ENCODE peak calls at places on chromosomes 6 and 20, in seven cellular contexts. I is stomach, O is breast epithelium, W is astrocyte, K is psoas muscle, X is A549, L is kidney epithelial cell. H is an unnamed sample.
A peak's percentile ranks its signal among the peaks of the same experiment; 100 is the strongest.

GRCh38 chr20:13422637-13423036 is 201.6 kb downstream of the ISM1 start:
- DNase-seq in I (no peak), O (no peak), W (no peak), K (no peak), X (no peak), L (no peak), H (no peak)

GRCh38 chr20:37295595-37295994 is 6.1 kb downstream of the MANBAL start:
- DNase-seq in I (no peak), O (no peak), W (peak; percentile 33), K (no peak), X (peak; percentile 25), L (no peak), H (no peak)

GRCh38 chr6:91149914-91150674 is 563.2 kb upstream of the MAP3K7 start:
- DNase-seq in I (no peak), O (no peak), W (peak; percentile 82), K (no peak), X (no peak), L (no peak), H (peak; percentile 91)

GRCh38 chr6:5695260-5696245 is 311.2 kb downstream of the NRN1 start:
- DNase-seq in I (no peak), O (no peak), W (peak; percentile 91), K (peak; percentile 28), X (no peak), L (peak; percentile 84), H (peak; percentile 78)

GRCh38 chr20:63499333-63499969 is 568 bp upstream of the EEF1A2 start:
- DNase-seq in I (no peak), O (no peak), W (no peak), K (no peak), X (no peak), L (no peak), H (no peak)

GRCh38 chr6:101705866-101706265 is 312.4 kb downstream of the GRIK2 start:
- DNase-seq in I (no peak), O (no peak), W (no peak), K (no peak), X (no peak), L (no peak), H (no peak)

GRCh38 chr6:154356690-154357089 is at the start of gene IPCEF1:
- DNase-seq in I (no peak), O (no peak), W (no peak), K (no peak), X (no peak), L (no peak), H (no peak)

GRCh38 chr6:90197854-90198496 is 98.7 kb downstream of the BACH2 start:
- DNase-seq in I (no peak), O (no peak), W (peak; percentile 94), K (no peak), X (no peak), L (no peak), H (no peak)

GRCh38 chr6:36820700-36821580 is 18.3 kb downstream of the CPNE5 start:
- DNase-seq in I (no peak), O (no peak), W (peak; percentile 51), K (no peak), X (no peak), L (peak; percentile 45), H (peak; percentile 89)

GRCh38 chr20:1898496-1899168 is 3.4 kb downstream of the SIRPA start:
- DNase-seq in I (no peak), O (no peak), W (no peak), K (no peak), X (no peak), L (no peak), H (no peak)
- H3K4me3 ChIP-seq in I (no peak overlapping the region), O (peak overlapping the region; percentile 88), W (no peak overlapping the region), K (no peak overlapping the region), X (no peak overlapping the region), L (no peak overlapping the region), H (no peak overlapping the region)

GRCh38 chr6:53512631-53513030 is 32.3 kb downstream of the GCLC start:
- DNase-seq in I (no peak), O (no peak), W (no peak), K (no peak), X (no peak), L (no peak), H (no peak)

GRCh38 chr6:53513056-53513455 is 31.8 kb downstream of the GCLC start:
- DNase-seq in I (no peak), O (no peak), W (no peak), K (no peak), X (no peak), L (no peak), H (no peak)

GRCh38 chr6:53514677-53515076 is 30.2 kb downstream of the GCLC start:
- DNase-seq in I (no peak), O (no peak), W (no peak), K (no peak), X (no peak), L (no peak), H (no peak)

GRCh38 chr6:53510751-53511150 is 34.1 kb downstream of the GCLC start:
- DNase-seq in I (no peak), O (no peak), W (no peak), K (no peak), X (no peak), L (no peak), H (no peak)

DNA sequence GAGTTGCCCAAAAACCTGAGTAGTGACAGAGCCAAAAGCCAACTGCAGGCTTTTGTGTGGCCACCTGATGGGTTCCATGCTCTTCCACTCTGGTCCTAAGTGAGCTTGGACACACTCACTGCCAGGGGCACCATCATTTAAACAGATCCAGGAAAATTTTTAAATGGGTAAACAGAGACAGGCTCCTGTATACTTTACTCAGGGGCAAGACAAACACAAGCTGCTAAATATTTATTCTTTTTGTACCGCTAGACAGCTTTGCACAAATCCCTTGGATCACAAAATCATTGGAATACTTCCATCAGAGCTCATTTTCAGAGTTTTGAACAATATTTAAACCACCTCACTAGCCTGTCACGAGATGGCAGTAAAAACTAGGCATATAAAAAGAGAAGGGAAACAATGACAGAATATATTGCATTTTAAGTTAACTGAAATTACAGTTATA is 31.4 kb downstream of the GCLC start:
- DNase-seq in I (no peak), O (no peak), W (no peak), K (no peak), X (no peak), L (no peak), H (no peak)
- TF ChIP-seq CTCF in I (no peak), O (no peak), W (no peak), K (no peak), X (no peak), L (no peak), H (no peak)

DNA sequence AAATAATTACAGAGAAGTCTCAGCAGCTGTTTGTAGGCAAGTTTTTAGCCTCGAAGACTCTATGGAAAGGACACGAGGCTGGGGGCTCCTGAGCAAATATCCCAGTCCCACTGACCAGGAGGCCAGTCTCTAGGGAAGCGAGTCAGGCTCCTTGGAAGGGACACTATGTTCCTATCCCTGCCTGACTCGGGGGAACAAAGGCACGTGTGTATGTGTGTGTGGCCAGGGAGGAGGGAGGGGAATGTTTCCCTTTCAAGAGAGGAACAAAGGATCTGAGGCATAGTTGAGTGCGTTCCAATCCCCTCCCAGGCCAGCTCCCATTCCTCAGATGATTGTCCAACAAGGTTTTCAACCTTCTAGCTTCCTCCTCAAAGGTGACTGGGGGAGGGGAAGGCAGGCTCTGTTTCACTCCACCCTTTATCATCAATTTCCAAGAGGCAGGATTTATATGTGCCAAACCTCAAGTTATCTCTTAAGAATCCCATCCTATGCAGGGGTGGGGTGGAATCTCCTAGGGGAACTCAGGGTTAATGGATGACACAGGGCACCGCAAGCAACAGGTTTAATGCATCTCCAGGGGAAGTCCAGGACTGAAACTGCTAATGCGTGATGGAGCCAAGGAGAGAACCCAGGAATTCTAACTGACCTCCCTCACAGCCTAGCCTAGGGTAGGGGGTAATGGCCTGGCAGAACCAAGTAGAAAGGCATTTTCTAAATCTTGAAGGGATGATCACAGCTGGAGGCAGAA is 9.9 kb downstream of the BCL2L1 start:
- DNase-seq in I (peak; percentile 92), O (peak; percentile 83), W (peak; percentile 94), K (peak; percentile 87), X (peak; percentile 80), L (peak; percentile 88), H (peak; percentile 83)
- H3K4me3 ChIP-seq in I (peak overlapping the region; percentile 13), O (peak overlapping the region; percentile 59), W (peak overlapping the region; percentile 54), K (peak overlapping the region; percentile 53), X (peak overlapping the region; percentile 13), L (no peak overlapping the region), H (peak overlapping the region; percentile 6)

GRCh38 chr20:21257192-21257591 is 45.9 kb upstream of the XRN2 start:
- DNase-seq in I (no peak), O (no peak), W (no peak), K (no peak), X (no peak), L (no peak), H (no peak)

GRCh38 chr20:21246143-21246542 is 57.0 kb upstream of the XRN2 start:
- DNase-seq in I (no peak), O (no peak), W (no peak), K (no peak), X (no peak), L (no peak), H (no peak)

GRCh38 chr20:21251278-21251677 is 51.9 kb upstream of the XRN2 start:
- DNase-seq in I (no peak), O (no peak), W (peak; percentile 51), K (no peak), X (no peak), L (no peak), H (no peak)
- TF ChIP-seq CTCF in I (no peak), O (no peak), W (no peak), K (no peak), X (no peak), L (no peak), H (no peak)

GRCh38 chr20:33915726-33916331 is 77.9 kb upstream of the RALY start:
- DNase-seq in I (peak; percentile 52), O (no peak), W (no peak), K (peak; percentile 50), X (peak; percentile 84), L (no peak), H (no peak)

GRCh38 chr20:33918662-33919061 is 75.0 kb upstream of the RALY start:
- DNase-seq in I (no peak), O (no peak), W (no peak), K (no peak), X (no peak), L (no peak), H (no peak)

GRCh38 chr20:33922224-33922623 is 71.5 kb upstream of the RALY start:
- DNase-seq in I (no peak), O (no peak), W (peak; percentile 14), K (no peak), X (no peak), L (no peak), H (no peak)

GRCh38 chr20:33917813-33918525 is 75.7 kb upstream of the RALY start:
- DNase-seq in I (no peak), O (no peak), W (no peak), K (no peak), X (no peak), L (no peak), H (no peak)

DNA sequence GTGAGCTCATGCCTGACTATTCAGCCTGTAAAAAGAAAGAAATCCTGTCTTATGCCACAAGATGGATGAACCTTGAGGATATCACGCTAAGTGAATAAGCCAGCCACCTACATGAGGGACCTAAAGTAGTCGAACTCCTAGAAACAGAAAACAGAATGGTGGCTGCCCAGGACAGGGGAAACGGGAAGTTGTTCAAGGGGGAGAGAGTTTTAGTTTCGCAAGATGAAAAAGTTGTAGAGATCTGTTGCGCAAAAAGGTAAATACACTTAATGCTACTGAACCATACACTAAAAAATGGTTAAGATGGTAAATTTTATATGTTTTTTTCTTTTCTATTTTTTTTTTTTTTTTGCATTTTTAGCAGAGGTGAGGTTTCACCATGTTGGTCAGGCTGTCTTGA is 74.1 kb upstream of the RALY start:
- DNase-seq in I (no peak), O (no peak), W (no peak), K (no peak), X (no peak), L (no peak), H (no peak)
- H3K4me3 ChIP-seq in I (no peak overlapping the region), O (no peak overlapping the region), W (no peak overlapping the region), K (no peak overlapping the region), X (no peak overlapping the region), L (no peak overlapping the region), H (no peak overlapping the region)

GRCh38 chr20:24657211-24657610 is 187.8 kb downstream of the SYNDIG1 start:
- DNase-seq in I (peak; percentile 72), O (no peak), W (peak; percentile 45), K (no peak), X (peak; percentile 38), L (no peak), H (no peak)
- TF ChIP-seq CTCF in I (no peak), O (no peak), W (peak; percentile 9), K (no peak), X (no peak), L (no peak), H (no peak)

H was measured in retinal pigment epithelial cell.